ENCODE peak calls at places on chromosomes 12 and 14, in five cellular contexts. L is CD8-positive, alpha-beta memory T cell; H is choroid plexus epithelial cell; R is NCI-H2081; V is CD4-positive, alpha-beta T cell. X is an unnamed sample.

GRCh38 chr14:103091041-103091882 is 3.3 kb upstream of the EXOC3L4 start:
- DNase-seq in L (peak), H (peak), R (no peak), V (peak), X (no peak)

GRCh38 chr12:113831486-113831885 is 134.6 kb downstream of the RBM19 start:
- DNase-seq in L (no peak), H (peak), R (no peak), V (no peak), X (no peak)

GRCh38 chr14:104690266-104690711 is 871 bp downstream of the INF2 start:
- DNase-seq in L (no peak), H (no peak), R (no peak), V (no peak), X (no peak)

GRCh38 chr12:5170894-5171293 is 127.2 kb downstream of the KCNA5 start:
- DNase-seq in L (no peak), H (no peak), R (no peak), V (no peak), X (no peak)

GRCh38 chr12:108846320-108846719 is 11.1 kb downstream of the SSH1 start:
- DNase-seq in L (no peak), H (no peak), R (no peak), V (no peak), X (no peak)

GRCh38 chr14:72975776-72976175 is 49.5 kb downstream of the DCAF4 start:
- DNase-seq in L (no peak), H (peak), R (no peak), V (no peak), X (no peak)

GRCh38 chr14:35336171-35337073 is 44.2 kb downstream of the PSMA6 start:
- DNase-seq in L (no peak), H (peak), R (no peak), V (no peak), X (no peak)

GRCh38 chr14:55583942-55584468 is 4.0 kb downstream of the KTN1 start:
- DNase-seq in L (no peak), H (peak), R (no peak), V (no peak), X (no peak)

GRCh38 chr12:50550530-50551223 is 45.9 kb downstream of the DIP2B start:
- DNase-seq in L (no peak), H (peak), R (no peak), V (no peak), X (no peak)

GRCh38 chr12:123488539-123489230 is 30.7 kb downstream of the SNRNP35 start:
- DNase-seq in L (no peak), H (no peak), R (no peak), V (no peak), X (no peak)

GRCh38 chr12:52862023-52862422 is 13.2 kb upstream of the KRT78 start:
- DNase-seq in L (no peak), H (no peak), R (no peak), V (no peak), X (no peak)

GRCh38 chr12:52867636-52868035 is 18.8 kb upstream of the KRT78 start:
- DNase-seq in L (no peak), H (no peak), R (no peak), V (peak), X (no peak)

GRCh38 chr12:13075786-13076570 is 27.5 kb downstream of the GSG1 start:
- DNase-seq in L (no peak), H (no peak), R (no peak), V (no peak), X (no peak)

GRCh38 chr12:69553626-69554248 is 31.5 kb upstream of the CCT2 start:
- DNase-seq in L (no peak), H (peak), R (no peak), V (no peak), X (peak)

GRCh38 chr14:105168496-105168978 is at the start of gene JAG2:
- DNase-seq in L (no peak), H (peak), R (peak), V (peak), X (no peak)

GRCh38 chr14:87186745-87187144 is 806.2 kb downstream of the GALC start:
- DNase-seq in L (no peak), H (no peak), R (no peak), V (no peak), X (no peak)

GRCh38 chr14:34465069-34465859 is 3.2 kb upstream of the SPTSSA start:
- DNase-seq in L (no peak), H (peak), R (no peak), V (no peak), X (no peak)

X was measured in T1000.